ENCODE peak calls at places on chromosomes 12 and 14, in six cellular contexts. One of them, this sample, is unnamed.

GRCh38 chr12:46450279-46450748 is 77.7 kb upstream of the SLC38A2 start:
- DNase-seq in effector memory CD4-positive, alpha-beta T cell: no peak
- DNase-seq in transverse colon: peak; percentile 82
- DNase-seq in esophagus squamous epithelium: no peak
- DNase-seq in heart right ventricle: peak; percentile 68
- DNase-seq in left ventricle myocardium inferior: peak; percentile 77
- DNase-seq in this sample: peak; percentile 22

GRCh38 chr14:25132734-25133422 is 82.9 kb upstream of the STXBP6 start:
- DNase-seq in effector memory CD4-positive, alpha-beta T cell: peak; percentile 3
- DNase-seq in esophagus squamous epithelium: no peak
- DNase-seq in heart right ventricle: peak; percentile 44
- DNase-seq in transverse colon: peak; percentile 72
- DNase-seq in left ventricle myocardium inferior: peak; percentile 51
- DNase-seq in this sample: peak; percentile 67

GRCh38 chr14:26925876-26926584 is 328.2 kb upstream of the NOVA1 start:
- DNase-seq in transverse colon: no peak
- DNase-seq in effector memory CD4-positive, alpha-beta T cell: no peak
- DNase-seq in left ventricle myocardium inferior: no peak
- DNase-seq in heart right ventricle: no peak
- DNase-seq in esophagus squamous epithelium: no peak
- DNase-seq in this sample: no peak

GRCh38 chr12:93967454-93967853 is 180.9 kb upstream of the PLXNC1 start:
- DNase-seq in left ventricle myocardium inferior: no peak
- DNase-seq in effector memory CD4-positive, alpha-beta T cell: no peak
- DNase-seq in heart right ventricle: no peak
- DNase-seq in esophagus squamous epithelium: no peak
- DNase-seq in transverse colon: no peak
- DNase-seq in this sample: no peak

GRCh38 chr14:70595443-70596185 is 4.8 kb downstream of the MED6 start:
- DNase-seq in transverse colon: no peak
- DNase-seq in esophagus squamous epithelium: no peak
- DNase-seq in effector memory CD4-positive, alpha-beta T cell: no peak
- DNase-seq in heart right ventricle: no peak
- DNase-seq in left ventricle myocardium inferior: no peak
- DNase-seq in this sample: no peak

GRCh38 chr12:125029756-125030358 is 35.4 kb upstream of the AACS start:
- DNase-seq in effector memory CD4-positive, alpha-beta T cell: no peak
- DNase-seq in left ventricle myocardium inferior: no peak
- DNase-seq in heart right ventricle: no peak
- DNase-seq in esophagus squamous epithelium: no peak
- DNase-seq in transverse colon: no peak
- DNase-seq in this sample: no peak

GRCh38 chr14:60757617-60758016 is 23.1 kb downstream of the MNAT1 start:
- DNase-seq in esophagus squamous epithelium: no peak
- DNase-seq in effector memory CD4-positive, alpha-beta T cell: no peak
- DNase-seq in transverse colon: no peak
- DNase-seq in heart right ventricle: no peak
- DNase-seq in left ventricle myocardium inferior: no peak
- DNase-seq in this sample: no peak

GRCh38 chr14:106872619-106873446 is 1346.5 kb downstream of the TMEM121 start:
- DNase-seq in effector memory CD4-positive, alpha-beta T cell: peak; percentile 65
- DNase-seq in esophagus squamous epithelium: no peak
- DNase-seq in left ventricle myocardium inferior: peak; percentile 39
- DNase-seq in heart right ventricle: peak; percentile 54
- DNase-seq in transverse colon: peak; percentile 94
- DNase-seq in this sample: no peak

GRCh38 chr12:84757978-84758377 is 154.6 kb downstream of the SLC6A15 start:
- DNase-seq in effector memory CD4-positive, alpha-beta T cell: no peak
- DNase-seq in left ventricle myocardium inferior: no peak
- DNase-seq in esophagus squamous epithelium: no peak
- DNase-seq in transverse colon: no peak
- DNase-seq in heart right ventricle: no peak
- DNase-seq in this sample: no peak

GRCh38 chr12:54967461-54967860 is 17.1 kb downstream of the TESPA1 start:
- DNase-seq in effector memory CD4-positive, alpha-beta T cell: no peak
- DNase-seq in transverse colon: peak; percentile 22
- DNase-seq in esophagus squamous epithelium: no peak
- DNase-seq in heart right ventricle: no peak
- DNase-seq in left ventricle myocardium inferior: no peak
- DNase-seq in this sample: no peak

GRCh38 chr12:44159870-44160269 is 324.0 kb downstream of the TMEM117 start:
- DNase-seq in heart right ventricle: no peak
- DNase-seq in left ventricle myocardium inferior: no peak
- DNase-seq in effector memory CD4-positive, alpha-beta T cell: no peak
- DNase-seq in transverse colon: no peak
- DNase-seq in esophagus squamous epithelium: no peak
- DNase-seq in this sample: no peak

GRCh38 chr14:104723651-104724406 is at the start of gene ADSS1:
- DNase-seq in esophagus squamous epithelium: no peak
- DNase-seq in left ventricle myocardium inferior: peak; percentile 80
- DNase-seq in effector memory CD4-positive, alpha-beta T cell: peak; percentile 43
- DNase-seq in heart right ventricle: peak; percentile 83
- DNase-seq in transverse colon: peak; percentile 74
- DNase-seq in this sample: peak; percentile 85

GRCh38 chr14:104724981-104725771 is 1.1 kb downstream of the ADSS1 start:
- DNase-seq in effector memory CD4-positive, alpha-beta T cell: no peak
- DNase-seq in esophagus squamous epithelium: no peak
- DNase-seq in left ventricle myocardium inferior: peak; percentile 70
- DNase-seq in transverse colon: peak; percentile 37
- DNase-seq in heart right ventricle: peak; percentile 76
- DNase-seq in this sample: no peak

GRCh38 chr14:104721704-104722431 is 2.2 kb upstream of the ADSS1 start:
- DNase-seq in esophagus squamous epithelium: no peak
- DNase-seq in left ventricle myocardium inferior: peak; percentile 77
- DNase-seq in effector memory CD4-positive, alpha-beta T cell: no peak
- DNase-seq in heart right ventricle: peak; percentile 72
- DNase-seq in transverse colon: no peak
- DNase-seq in this sample: peak; percentile 69

GRCh38 chr14:104724407-104724980 is 465 bp downstream of the ADSS1 start:
- DNase-seq in effector memory CD4-positive, alpha-beta T cell: no peak
- DNase-seq in transverse colon: peak; percentile 38
- DNase-seq in left ventricle myocardium inferior: peak; percentile 83
- DNase-seq in esophagus squamous epithelium: no peak
- DNase-seq in heart right ventricle: peak; percentile 79
- DNase-seq in this sample: no peak

GRCh38 chr14:104722938-104723650 is 935 bp upstream of the ADSS1 start:
- DNase-seq in esophagus squamous epithelium: no peak
- DNase-seq in left ventricle myocardium inferior: no peak
- DNase-seq in heart right ventricle: no peak
- DNase-seq in transverse colon: peak; percentile 25
- DNase-seq in effector memory CD4-positive, alpha-beta T cell: no peak
- DNase-seq in this sample: no peak
- H3K4me1 ChIP-seq in esophagus squamous epithelium: peaks cover 30% of the 10 kb centered on the region
- H3K4me1 ChIP-seq in left ventricle myocardium inferior: peaks cover 82% of the 10 kb centered on the region
- H3K4me1 ChIP-seq in heart right ventricle: peaks cover 51% of the 10 kb centered on the region
- H3K4me1 ChIP-seq in transverse colon: peaks cover 32% of the 10 kb centered on the region
- H3K4me1 ChIP-seq in effector memory CD4-positive, alpha-beta T cell: peaks cover 6% of the 10 kb centered on the region
- H3K4me1 ChIP-seq in this sample: peaks cover 24% of the 10 kb centered on the region

GRCh38 chr12:17778242-17778641 is 311.8 kb downstream of the RERGL start:
- DNase-seq in left ventricle myocardium inferior: no peak
- DNase-seq in heart right ventricle: no peak
- DNase-seq in transverse colon: no peak
- DNase-seq in effector memory CD4-positive, alpha-beta T cell: no peak
- DNase-seq in esophagus squamous epithelium: no peak
- DNase-seq in this sample: no peak
- H3K27ac ChIP-seq in left ventricle myocardium inferior: no peak overlapping the region
- H3K27ac ChIP-seq in heart right ventricle: no peak overlapping the region
- H3K27ac ChIP-seq in transverse colon: no peak overlapping the region
- H3K27ac ChIP-seq in effector memory CD4-positive, alpha-beta T cell: no peak overlapping the region
- H3K27ac ChIP-seq in esophagus squamous epithelium: no peak overlapping the region
- H3K27ac ChIP-seq in this sample: no peak overlapping the region

GRCh38 chr12:47711448-47711847 is 5.6 kb upstream of the RPAP3 start:
- DNase-seq in transverse colon: no peak
- DNase-seq in left ventricle myocardium inferior: no peak
- DNase-seq in heart right ventricle: no peak
- DNase-seq in effector memory CD4-positive, alpha-beta T cell: no peak
- DNase-seq in esophagus squamous epithelium: no peak
- DNase-seq in this sample: no peak

GRCh38 chr12:47709277-47710048 is 3.6 kb upstream of the RPAP3 start:
- DNase-seq in transverse colon: no peak
- DNase-seq in esophagus squamous epithelium: no peak
- DNase-seq in effector memory CD4-positive, alpha-beta T cell: no peak
- DNase-seq in left ventricle myocardium inferior: no peak
- DNase-seq in heart right ventricle: no peak
- DNase-seq in this sample: no peak

GRCh38 chr12:47714823-47715386 is 9.1 kb upstream of the RPAP3 start:
- DNase-seq in esophagus squamous epithelium: no peak
- DNase-seq in left ventricle myocardium inferior: no peak
- DNase-seq in transverse colon: no peak
- DNase-seq in effector memory CD4-positive, alpha-beta T cell: no peak
- DNase-seq in heart right ventricle: no peak
- DNase-seq in this sample: no peak

GRCh38 chr12:47710283-47710682 is 4.5 kb upstream of the RPAP3 start:
- DNase-seq in heart right ventricle: no peak
- DNase-seq in esophagus squamous epithelium: no peak
- DNase-seq in transverse colon: no peak
- DNase-seq in left ventricle myocardium inferior: no peak
- DNase-seq in effector memory CD4-positive, alpha-beta T cell: no peak
- DNase-seq in this sample: no peak

GRCh38 chr12:47712171-47712570 is 6.3 kb upstream of the RPAP3 start:
- DNase-seq in effector memory CD4-positive, alpha-beta T cell: no peak
- DNase-seq in transverse colon: no peak
- DNase-seq in left ventricle myocardium inferior: no peak
- DNase-seq in heart right ventricle: no peak
- DNase-seq in esophagus squamous epithelium: no peak
- DNase-seq in this sample: no peak
- H3K4me1 ChIP-seq in effector memory CD4-positive, alpha-beta T cell: peaks cover 18% of the 10 kb centered on the region
- H3K4me1 ChIP-seq in transverse colon: peaks cover 14% of the 10 kb centered on the region
- H3K4me1 ChIP-seq in left ventricle myocardium inferior: peaks cover 41% of the 10 kb centered on the region
- H3K4me1 ChIP-seq in heart right ventricle: peaks cover 31% of the 10 kb centered on the region
- H3K4me1 ChIP-seq in esophagus squamous epithelium: peaks cover 16% of the 10 kb centered on the region
- H3K4me1 ChIP-seq in this sample: peaks cover 13% of the 10 kb centered on the region

DNA sequence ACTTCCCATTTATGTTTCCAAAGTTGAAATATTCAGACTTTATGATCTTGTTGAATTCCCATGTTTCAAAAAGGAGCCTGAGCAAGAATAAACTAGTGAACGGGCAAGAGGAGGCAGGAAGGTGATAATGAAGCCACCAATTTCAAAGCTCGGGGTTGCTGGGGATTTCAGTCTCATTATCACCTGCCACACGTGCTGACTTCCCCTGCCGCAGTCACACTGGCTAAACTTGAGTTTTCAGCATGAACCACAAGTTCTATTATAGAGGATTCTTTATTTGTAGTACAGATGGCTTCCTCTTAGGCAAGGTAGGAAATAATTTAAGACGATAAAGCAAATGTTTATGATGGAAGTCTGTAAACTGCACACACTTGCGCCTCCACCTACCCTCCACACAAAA is 18.1 kb upstream of the DIABLO start:
- DNase-seq in left ventricle myocardium inferior: no peak
- DNase-seq in effector memory CD4-positive, alpha-beta T cell: no peak
- DNase-seq in esophagus squamous epithelium: no peak
- DNase-seq in transverse colon: no peak
- DNase-seq in heart right ventricle: no peak
- DNase-seq in this sample: no peak
- H3K27ac ChIP-seq in left ventricle myocardium inferior: no peak overlapping the region
- H3K27ac ChIP-seq in effector memory CD4-positive, alpha-beta T cell: peak overlapping the region; percentile 64
- H3K27ac ChIP-seq in esophagus squamous epithelium: no peak overlapping the region
- H3K27ac ChIP-seq in transverse colon: no peak overlapping the region
- H3K27ac ChIP-seq in heart right ventricle: no peak overlapping the region
- H3K27ac ChIP-seq in this sample: no peak overlapping the region

GRCh38 chr12:119678459-119678858 is 10.5 kb downstream of the PRKAB1 start:
- DNase-seq in effector memory CD4-positive, alpha-beta T cell: no peak
- DNase-seq in left ventricle myocardium inferior: no peak
- DNase-seq in esophagus squamous epithelium: no peak
- DNase-seq in transverse colon: no peak
- DNase-seq in heart right ventricle: no peak
- DNase-seq in this sample: no peak
- H3K4me1 ChIP-seq in effector memory CD4-positive, alpha-beta T cell: no peaks in the 10 kb centered on the region
- H3K4me1 ChIP-seq in left ventricle myocardium inferior: peaks cover 50% of the 10 kb centered on the region
- H3K4me1 ChIP-seq in esophagus squamous epithelium: no peaks in the 10 kb centered on the region
- H3K4me1 ChIP-seq in transverse colon: peaks cover 49% of the 10 kb centered on the region
- H3K4me1 ChIP-seq in heart right ventricle: peaks cover 30% of the 10 kb centered on the region
- H3K4me1 ChIP-seq in this sample: peaks cover 3% of the 10 kb centered on the region

GRCh38 chr12:123492290-123492689 is 34.4 kb downstream of the SNRNP35 start:
- DNase-seq in heart right ventricle: no peak
- DNase-seq in transverse colon: no peak
- DNase-seq in left ventricle myocardium inferior: no peak
- DNase-seq in effector memory CD4-positive, alpha-beta T cell: no peak
- DNase-seq in esophagus squamous epithelium: no peak
- DNase-seq in this sample: no peak
- H3K27ac ChIP-seq in heart right ventricle: peak overlapping the region; percentile 61
- H3K27ac ChIP-seq in transverse colon: no peak overlapping the region
- H3K27ac ChIP-seq in left ventricle myocardium inferior: peak overlapping the region; percentile 83
- H3K27ac ChIP-seq in effector memory CD4-positive, alpha-beta T cell: no peak overlapping the region
- H3K27ac ChIP-seq in esophagus squamous epithelium: no peak overlapping the region
- H3K27ac ChIP-seq in this sample: no peak overlapping the region

GRCh38 chr14:73741386-73741875 is 27.2 kb upstream of the PNMA1 start:
- DNase-seq in left ventricle myocardium inferior: peak; percentile 79
- DNase-seq in heart right ventricle: peak; percentile 81
- DNase-seq in esophagus squamous epithelium: no peak
- DNase-seq in transverse colon: peak; percentile 86
- DNase-seq in effector memory CD4-positive, alpha-beta T cell: peak; percentile 64
- DNase-seq in this sample: no peak

GRCh38 chr14:73740921-73741326 is 26.7 kb upstream of the PNMA1 start:
- DNase-seq in transverse colon: peak; percentile 92
- DNase-seq in effector memory CD4-positive, alpha-beta T cell: no peak
- DNase-seq in heart right ventricle: peak; percentile 76
- DNase-seq in esophagus squamous epithelium: no peak
- DNase-seq in left ventricle myocardium inferior: peak; percentile 78
- DNase-seq in this sample: no peak

GRCh38 chr14:73739174-73739898 is 25.2 kb upstream of the PNMA1 start:
- DNase-seq in left ventricle myocardium inferior: no peak
- DNase-seq in effector memory CD4-positive, alpha-beta T cell: no peak
- DNase-seq in heart right ventricle: no peak
- DNase-seq in esophagus squamous epithelium: no peak
- DNase-seq in transverse colon: no peak
- DNase-seq in this sample: no peak

GRCh38 chr14:73738518-73739173 is 24.5 kb upstream of the PNMA1 start:
- DNase-seq in left ventricle myocardium inferior: no peak
- DNase-seq in transverse colon: no peak
- DNase-seq in esophagus squamous epithelium: no peak
- DNase-seq in heart right ventricle: no peak
- DNase-seq in effector memory CD4-positive, alpha-beta T cell: no peak
- DNase-seq in this sample: no peak

DNA sequence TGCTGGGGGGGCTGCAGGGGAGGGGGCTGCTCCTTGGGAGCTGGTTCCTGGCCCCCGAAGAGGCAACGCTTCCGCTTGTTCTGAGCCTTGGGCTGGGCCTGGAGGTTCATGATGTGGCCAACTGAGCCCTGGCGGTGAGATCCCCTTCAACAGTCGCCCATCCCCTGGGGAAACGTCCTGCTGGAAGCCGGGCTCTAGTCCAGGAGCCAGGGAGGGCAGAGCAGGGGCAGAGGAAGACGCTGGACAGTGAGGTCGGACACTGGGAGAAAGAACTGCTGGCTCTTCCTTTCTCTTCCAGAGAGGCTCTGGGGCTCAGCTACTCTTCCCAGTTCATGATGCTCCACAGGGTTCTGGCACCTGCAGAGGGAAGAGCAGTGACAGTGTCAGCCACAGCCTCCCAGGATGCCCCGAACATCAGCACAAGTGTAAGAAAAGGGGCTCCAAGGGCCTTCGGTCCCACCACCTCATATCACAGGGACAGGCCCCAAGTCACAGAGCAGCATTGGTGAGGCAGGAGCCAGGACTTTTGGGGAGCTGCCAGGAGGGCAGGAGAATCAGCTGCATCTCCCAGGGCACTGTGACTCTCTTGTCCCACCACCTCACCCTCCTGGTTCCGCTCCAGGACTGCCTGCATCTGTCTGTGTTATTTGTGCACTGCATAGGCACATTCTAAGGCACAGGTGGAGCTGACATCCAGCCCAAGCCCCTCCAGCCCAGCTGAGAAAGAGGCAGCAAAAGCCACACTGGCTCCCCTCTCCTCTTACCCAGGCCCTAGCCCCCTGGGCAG is 25.9 kb upstream of the PNMA1 start:
- DNase-seq in transverse colon: no peak
- DNase-seq in heart right ventricle: no peak
- DNase-seq in left ventricle myocardium inferior: no peak
- DNase-seq in esophagus squamous epithelium: no peak
- DNase-seq in effector memory CD4-positive, alpha-beta T cell: no peak
- DNase-seq in this sample: no peak
- H3K4me1 ChIP-seq in transverse colon: peaks cover 66% of the 10 kb centered on the region
- H3K4me1 ChIP-seq in heart right ventricle: peaks cover 72% of the 10 kb centered on the region
- H3K4me1 ChIP-seq in left ventricle myocardium inferior: peaks cover 72% of the 10 kb centered on the region
- H3K4me1 ChIP-seq in esophagus squamous epithelium: peaks cover 61% of the 10 kb centered on the region
- H3K4me1 ChIP-seq in effector memory CD4-positive, alpha-beta T cell: peaks cover 53% of the 10 kb centered on the region
- H3K4me1 ChIP-seq in this sample: peaks cover 65% of the 10 kb centered on the region